ENCODE peak calls at places on chromosome 19, in seven cellular contexts. X is aorta; A is CD8-positive, alpha-beta T cell; E is activated naive CD8-positive, alpha-beta T cell treated with anti-CD3 and anti-CD28 coated beads, Interleukin-2, amount 10 ng/mL, durations not matched to agents 7 days and 5 days; U is mucosa of descending colon; Z is activated CD8-positive, alpha-beta T cell treated with anti-CD3 and anti-CD28 coated beads, Interleukin-2, amount 10 ng/mL, durations not matched to agents 7 days and 5 days; F is pancreas. P is an unnamed sample.

GRCh38 chr19:36151144-36152051 is 849 bp downstream of the COX7A1 start:
- ATAC-seq in X (peak), A (no peak), E (no peak), U (peak), Z (no peak), F (peak), P (peak)

GRCh38 chr19:30692517-30692870 is 320.3 kb downstream of the ZNF536 start:
- ATAC-seq in X (no peak), A (no peak), E (no peak), U (no peak), Z (no peak), F (peak), P (no peak)

GRCh38 chr19:33778089-33778791 is 18.4 kb upstream of the KCTD15 start:
- ATAC-seq in X (peak), A (peak), E (peak), U (peak), Z (peak), F (peak), P (peak)

GRCh38 chr19:55253842-55254624 is 4.8 kb downstream of the PPP6R1 start:
- ATAC-seq in X (no peak), A (peak), E (peak), U (peak), Z (peak), F (no peak), P (no peak)

GRCh38 chr19:15371786-15372380 is 7.7 kb downstream of the AKAP8 start:
- ATAC-seq in X (no peak), A (no peak), E (no peak), U (no peak), Z (no peak), F (no peak), P (no peak)

GRCh38 chr19:5038631-5039271 is 69.8 kb downstream of the KDM4B start:
- ATAC-seq in X (no peak), A (peak), E (no peak), U (peak), Z (no peak), F (peak), P (peak)

GRCh38 chr19:58559275-58560006 is 1.0 kb upstream of the UBE2M start:
- ATAC-seq in X (peak), A (no peak), E (peak), U (peak), Z (peak), F (peak), P (peak)

GRCh38 chr19:55454787-55455243 is 6.6 kb downstream of the ISOC2 start:
- ATAC-seq in X (no peak), A (peak), E (peak), U (peak), Z (peak), F (no peak), P (no peak)

GRCh38 chr19:46602392-46603194 is 1.5 kb downstream of the CALM3 start:
- ATAC-seq in X (no peak), A (no peak), E (peak), U (peak), Z (peak), F (peak), P (no peak)